ENCODE peak calls at places on chromosome 22, in ten cellular contexts. E is HL-60, J is BJ, A is body of pancreas, U is HFFc6, V is fibroblast of villous mesenchyme, M is cardiac fibroblast, N is HepG2, S is glutamatergic neuron, P is HCT116. H is an unnamed sample.

GRCh38 chr22:43923191-43923590 is 414 bp upstream of the PNPLA3 start:
- DNase-seq in S (no peak), P (no peak), J (no peak), V (no peak), E (no peak), M (no peak), N (no peak), U (no peak), A (peak), H (no peak)

GRCh38 chr22:36381513-36382079 is 6.2 kb downstream of the MYH9 start:
- DNase-seq in N (no peak), U (no peak), A (no peak), V (peak), J (no peak), S (no peak), M (no peak), P (no peak), E (no peak), H (no peak)

GRCh38 chr22:42763965-42764480 is 43.4 kb upstream of the A4GALT start:
- DNase-seq in P (no peak), J (no peak), E (no peak), A (no peak), N (no peak), M (no peak), U (no peak), S (no peak), V (no peak), H (no peak)

GRCh38 chr22:44685384-44686056 is 16.5 kb upstream of the PRR5 start:
- DNase-seq in J (peak), N (no peak), U (peak), S (no peak), M (peak), V (peak), P (peak), E (no peak), A (peak), H (no peak)

GRCh38 chr22:25404923-25405853 is 159.3 kb upstream of the GRK3 start:
- DNase-seq in P (no peak), M (peak), U (peak), S (peak), A (peak), J (no peak), N (peak), E (peak), V (peak), H (peak)

GRCh38 chr22:41301085-41302015 is at the start of gene ZC3H7B:
- DNase-seq in E (peak), J (no peak), A (peak), N (peak), S (peak), P (no peak), M (peak), V (peak), U (peak), H (peak)

GRCh38 chr22:43206515-43207161 is 19.7 kb upstream of the TTLL12 start:
- DNase-seq in S (no peak), P (no peak), E (no peak), A (no peak), J (no peak), N (no peak), U (no peak), M (no peak), V (no peak), H (no peak)

GRCh38 chr22:37103696-37104452 is 5.6 kb downstream of the TMPRSS6 start:
- DNase-seq in A (no peak), N (no peak), E (no peak), S (no peak), J (no peak), P (no peak), V (no peak), U (no peak), M (no peak), H (no peak)

GRCh38 chr22:44449061-44449682 is 48.9 kb downstream of the RTL6 start:
- DNase-seq in U (peak), J (peak), M (peak), N (no peak), E (peak), P (no peak), A (no peak), S (no peak), V (peak), H (no peak)

GRCh38 chr22:50206599-50206998 is 5.8 kb downstream of the SELENOO start:
- DNase-seq in U (no peak), E (no peak), N (peak), A (no peak), P (no peak), V (peak), M (peak), S (no peak), J (no peak), H (no peak)

GRCh38 chr22:43529954-43530863 is 118.4 kb downstream of the MPPED1 start:
- DNase-seq in M (no peak), J (no peak), A (no peak), U (no peak), P (no peak), V (no peak), S (no peak), E (no peak), N (no peak), H (no peak)

GRCh38 chr22:37330200-37331033 is 48.1 kb downstream of the CYTH4 start:
- DNase-seq in J (no peak), P (peak), N (peak), U (peak), S (peak), E (no peak), M (peak), V (peak), A (peak), H (peak)

GRCh38 chr22:50298937-50299656 is 8.3 kb downstream of the PLXNB2 start:
- DNase-seq in U (no peak), A (no peak), M (no peak), N (no peak), S (no peak), E (no peak), P (no peak), V (peak), J (no peak), H (no peak)

GRCh38 chr22:38228873-38229740 is 27.3 kb downstream of the MAFF start:
- DNase-seq in S (no peak), V (peak), N (peak), J (peak), E (no peak), A (peak), M (peak), P (peak), U (peak), H (no peak)

GRCh38 chr22:19885841-19886592 is 31.3 kb upstream of the GNB1L start:
- DNase-seq in V (no peak), J (no peak), U (no peak), E (no peak), P (no peak), S (peak), M (no peak), N (no peak), A (no peak), H (no peak)

GRCh38 chr22:48883211-48883960 is 944.3 kb downstream of the BRD1 start:
- DNase-seq in U (no peak), N (no peak), M (no peak), P (no peak), E (no peak), S (no peak), V (no peak), J (no peak), A (no peak), H (no peak)

GRCh38 chr22:38728899-38729796 is 23.4 kb downstream of the GTPBP1 start:
- DNase-seq in S (no peak), M (no peak), U (no peak), J (no peak), V (no peak), A (no peak), N (peak), P (no peak), E (no peak), H (no peak)

GRCh38 chr22:29298641-29299040 is 7.8 kb upstream of the GAS2L1 start:
- DNase-seq in V (no peak), A (no peak), J (no peak), M (no peak), U (no peak), N (no peak), P (no peak), S (no peak), E (no peak), H (no peak)

GRCh38 chr22:35150163-35151107 is 84.5 kb downstream of the ISX start:
- DNase-seq in A (peak), P (peak), N (peak), S (peak), E (peak), U (peak), V (peak), J (no peak), M (peak), H (peak)

GRCh38 chr22:35212020-35212419 is 45.3 kb upstream of the HMGXB4 start:
- DNase-seq in A (peak), V (peak), N (no peak), E (no peak), J (no peak), S (no peak), U (no peak), M (peak), P (no peak), H (no peak)

GRCh38 chr22:35742342-35743100 is 24.8 kb downstream of the APOL5 start:
- DNase-seq in A (no peak), M (peak), S (no peak), E (no peak), V (peak), J (peak), N (no peak), U (peak), P (peak), H (no peak)

GRCh38 chr22:20651286-20651685 is 122.6 kb upstream of the SERPIND1 start:
- DNase-seq in J (no peak), S (no peak), N (no peak), M (no peak), P (no peak), A (no peak), U (no peak), E (no peak), V (no peak), H (no peak)

GRCh38 chr22:49014227-49015201 is 813.2 kb downstream of the BRD1 start:
- DNase-seq in U (no peak), V (no peak), J (no peak), E (no peak), P (no peak), M (no peak), N (no peak), A (no peak), S (no peak), H (no peak)

GRCh38 chr22:26318975-26319374 is 110.1 kb upstream of the ASPHD2 start:
- DNase-seq in S (peak), U (peak), P (no peak), J (no peak), N (peak), E (no peak), A (no peak), V (no peak), M (no peak), H (no peak)

GRCh38 chr22:35219012-35219411 is 38.3 kb upstream of the HMGXB4 start:
- DNase-seq in E (no peak), N (no peak), S (no peak), P (peak), M (peak), V (peak), A (no peak), U (peak), J (peak), H (no peak)

GRCh38 chr22:45304971-45305370 is 4.8 kb upstream of the FAM118A start:
- DNase-seq in M (no peak), U (no peak), P (no peak), A (no peak), E (no peak), N (no peak), J (no peak), S (no peak), V (no peak), H (no peak)

GRCh38 chr22:37803636-37804371 is 3.9 kb upstream of the GCAT start:
- DNase-seq in J (no peak), N (no peak), S (peak), E (no peak), V (no peak), U (no peak), P (no peak), M (no peak), A (no peak), H (no peak)

GRCh38 chr22:19038164-19038546 is 84.1 kb downstream of the DGCR2 start:
- DNase-seq in S (no peak), J (no peak), N (no peak), M (no peak), E (no peak), A (no peak), P (no peak), V (no peak), U (no peak), H (no peak)

GRCh38 chr22:36027579-36027959 is 1.1 kb downstream of the RBFOX2 start:
- DNase-seq in V (no peak), P (no peak), M (peak), J (no peak), A (peak), N (no peak), U (no peak), S (no peak), E (no peak), H (no peak)

GRCh38 chr22:23894710-23895598 is 771 bp downstream of the MIF start:
- DNase-seq in P (peak), U (peak), N (peak), M (peak), A (peak), J (no peak), E (peak), V (peak), S (peak), H (peak)

GRCh38 chr22:19824197-19825015 is 30.3 kb downstream of the GNB1L start:
- DNase-seq in N (peak), S (peak), V (no peak), P (no peak), J (no peak), A (no peak), U (no peak), E (peak), M (no peak), H (no peak)

GRCh38 chr22:49933236-49933921 is 14.9 kb downstream of the CRELD2 start:
- DNase-seq in N (no peak), U (no peak), A (no peak), E (no peak), V (no peak), S (no peak), P (no peak), M (no peak), J (no peak), H (no peak)

GRCh38 chr22:19039796-19040580 is 82.2 kb downstream of the DGCR2 start:
- DNase-seq in N (no peak), E (no peak), V (no peak), A (no peak), S (no peak), J (no peak), P (no peak), U (no peak), M (no peak), H (no peak)

GRCh38 chr22:24181996-24182560 is 791 bp downstream of the SUSD2 start:
- DNase-seq in U (no peak), M (no peak), A (no peak), E (no peak), N (no peak), S (no peak), J (no peak), V (no peak), P (no peak), H (no peak)

GRCh38 chr22:43013355-43014061 is 1.4 kb downstream of the PACSIN2 start:
- DNase-seq in A (peak), M (peak), J (no peak), P (no peak), N (peak), S (no peak), V (peak), U (peak), E (no peak), H (no peak)

GRCh38 chr22:25757686-25758085 is 15.7 kb downstream of the MYO18B start:
- DNase-seq in V (no peak), P (no peak), J (no peak), E (no peak), M (no peak), U (no peak), A (no peak), N (no peak), S (no peak), H (no peak)

GRCh38 chr22:24402460-24403192 is 24.8 kb upstream of the ADORA2A start:
- DNase-seq in V (peak), M (peak), N (peak), A (peak), S (no peak), J (peak), U (peak), E (peak), P (peak), H (no peak)

GRCh38 chr22:48936391-48936790 is 891.3 kb downstream of the BRD1 start:
- DNase-seq in U (no peak), A (no peak), J (no peak), E (no peak), P (no peak), M (no peak), V (no peak), S (no peak), N (no peak), H (no peak)

GRCh38 chr22:46797355-46797754 is 34.9 kb downstream of the TBC1D22A start:
- DNase-seq in A (no peak), V (peak), N (peak), J (no peak), S (peak), M (peak), P (no peak), U (peak), E (no peak), H (no peak)
- TF ChIP-seq CTCF in A (no peak), V (peak), N (no peak), J (peak), S (peak), M (peak), P (peak), U (peak), E (peak), H (peak)

GRCh38 chr22:22137891-22138290 is 106.7 kb upstream of the VPREB1 start:
- DNase-seq in V (no peak), A (no peak), S (no peak), J (no peak), P (no peak), U (no peak), M (no peak), E (no peak), N (no peak), H (no peak)
- TF ChIP-seq CTCF in V (no peak), A (no peak), S (no peak), J (no peak), P (no peak), U (no peak), M (no peak), E (no peak), N (no peak), H (no peak)

GRCh38 chr22:30795118-30795517 is 100.4 kb downstream of the OSBP2 start:
- DNase-seq in S (no peak), V (no peak), A (no peak), U (no peak), J (no peak), M (no peak), P (no peak), E (no peak), N (no peak), H (no peak)
- TF ChIP-seq CTCF in S (no peak), V (no peak), A (no peak), U (no peak), J (no peak), M (no peak), P (no peak), E (no peak), N (no peak), H (no peak)

GRCh38 chr22:21725956-21726649 is 9.5 kb downstream of the YPEL1 start:
- DNase-seq in N (no peak), S (no peak), A (no peak), U (no peak), P (no peak), V (no peak), M (no peak), E (no peak), J (no peak), H (no peak)

GRCh38 chr22:21727768-21728167 is 7.8 kb downstream of the YPEL1 start:
- DNase-seq in N (no peak), P (no peak), U (no peak), J (no peak), V (no peak), E (no peak), S (no peak), A (no peak), M (no peak), H (no peak)

GRCh38 chr22:21727159-21727558 is 8.4 kb downstream of the YPEL1 start:
- DNase-seq in S (no peak), N (no peak), J (no peak), E (no peak), A (no peak), V (no peak), M (no peak), U (no peak), P (no peak), H (no peak)

GRCh38 chr22:21728270-21728669 is 7.3 kb downstream of the YPEL1 start:
- DNase-seq in N (no peak), S (no peak), M (no peak), P (no peak), U (no peak), J (no peak), A (no peak), V (no peak), E (no peak), H (no peak)

GRCh38 chr22:21726650-21727049 is 8.9 kb downstream of the YPEL1 start:
- DNase-seq in A (peak), E (no peak), J (no peak), N (peak), V (peak), M (no peak), U (no peak), S (peak), P (peak), H (peak)
- TF ChIP-seq CTCF in A (peak), E (no peak), J (no peak), N (peak), V (peak), M (peak), U (peak), S (peak), P (peak), H (peak)

DNA sequence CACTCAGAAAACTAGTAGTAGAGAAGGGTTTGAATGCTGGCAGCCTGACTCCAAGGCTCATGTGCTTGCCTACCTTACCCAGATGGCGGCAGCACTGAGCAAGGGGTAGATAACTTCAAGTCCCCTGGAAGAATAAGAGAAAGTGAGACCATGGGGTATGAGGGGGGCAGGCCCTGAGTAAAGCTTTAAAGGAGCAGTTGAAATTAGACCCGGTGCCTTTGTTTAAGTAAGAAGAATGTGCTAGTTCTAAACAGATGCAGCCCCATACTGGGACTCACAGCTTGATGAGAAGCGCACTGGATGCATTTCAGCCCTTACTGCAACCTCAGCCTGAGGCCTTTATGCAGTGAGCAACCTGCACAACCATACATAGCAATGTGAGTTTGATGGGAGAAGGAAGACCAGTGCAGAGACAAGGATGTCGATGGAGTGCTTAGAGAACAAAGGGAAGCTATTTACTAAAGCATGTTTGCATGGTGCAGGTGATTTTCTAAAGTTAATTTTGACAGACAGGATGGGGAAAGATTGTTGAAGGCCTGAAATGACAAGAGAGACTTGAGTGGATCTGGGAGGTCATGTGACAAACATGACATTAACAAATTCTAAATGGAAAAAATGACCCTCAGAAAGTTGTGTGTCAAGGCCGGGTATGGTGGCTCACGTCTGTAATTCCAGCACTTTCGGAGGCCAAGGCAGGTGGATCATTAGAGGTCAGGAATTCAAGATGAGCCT is 27.1 kb upstream of the TMA7B start:
- DNase-seq in U (peak), S (peak), E (peak), A (peak), J (no peak), N (peak), P (peak), V (peak), M (peak), H (no peak)
- TF ChIP-seq CTCF in U (peak), S (peak), E (peak), A (peak), J (peak), N (peak), P (peak), V (peak), M (peak), H (peak)

DNA sequence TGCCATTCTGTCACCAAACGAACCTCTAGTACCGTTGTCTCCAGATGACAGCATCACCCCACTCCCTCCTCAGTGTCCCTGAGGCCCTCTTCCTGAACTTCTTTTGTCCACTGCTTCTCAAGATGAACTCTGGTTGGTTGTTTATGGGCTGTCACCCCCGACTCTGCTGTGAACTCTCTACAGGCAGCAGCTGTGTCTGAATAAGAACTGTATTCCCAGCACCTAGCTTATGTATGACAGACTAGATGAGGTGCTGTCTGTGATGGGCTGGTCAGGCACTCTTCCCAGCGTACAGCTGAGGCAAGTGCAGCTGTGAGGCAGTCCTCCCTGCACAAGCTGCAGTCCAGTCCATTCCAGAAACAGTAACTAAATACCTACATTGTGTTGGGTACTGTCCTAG is 111.4 kb upstream of the PITPNB start:
- DNase-seq in V (no peak), N (no peak), E (no peak), A (no peak), U (no peak), J (no peak), P (no peak), M (no peak), S (no peak), H (no peak)
- TF ChIP-seq CTCF in V (no peak), N (no peak), E (no peak), A (no peak), U (no peak), J (no peak), P (no peak), M (no peak), S (no peak), H (no peak)